ENCODE peak calls at places on chromosome 5, in ten cellular contexts. One of them, this sample, is unnamed. For H3K36me3, the result is how much of the 10 kb centered on the place peaks cover.

GRCh38 chr5:124315746-124316415 is 430.6 kb downstream of the ZNF608 start:
- DNase-seq in bronchial epithelial cell: peak
- DNase-seq in kidney epithelial cell: no peak
- DNase-seq in BJ: no peak
- DNase-seq in kidney: no peak
- DNase-seq in effector memory CD4-positive, alpha-beta T cell: no peak
- DNase-seq in heart right ventricle: no peak
- DNase-seq in ovary: no peak
- DNase-seq in right lobe of liver: no peak
- DNase-seq in IMR-90: peak
- DNase-seq in this sample: no peak

GRCh38 chr5:1536298-1537165 is 12.8 kb upstream of the LPCAT1 start:
- DNase-seq in ovary: peak
- DNase-seq in IMR-90: peak
- DNase-seq in right lobe of liver: peak
- DNase-seq in bronchial epithelial cell: no peak
- DNase-seq in heart right ventricle: no peak
- DNase-seq in kidney epithelial cell: no peak
- DNase-seq in BJ: no peak
- DNase-seq in kidney: no peak
- DNase-seq in effector memory CD4-positive, alpha-beta T cell: peak
- DNase-seq in this sample: peak

GRCh38 chr5:127442085-127442484 is 75.4 kb upstream of the PRRC1 start:
- DNase-seq in BJ: no peak
- DNase-seq in right lobe of liver: no peak
- DNase-seq in kidney: no peak
- DNase-seq in ovary: no peak
- DNase-seq in heart right ventricle: no peak
- DNase-seq in effector memory CD4-positive, alpha-beta T cell: no peak
- DNase-seq in IMR-90: peak
- DNase-seq in kidney epithelial cell: no peak
- DNase-seq in bronchial epithelial cell: peak
- DNase-seq in this sample: no peak

GRCh38 chr5:112142769-112143270 is 276.3 kb downstream of the EPB41L4A start:
- DNase-seq in heart right ventricle: no peak
- DNase-seq in kidney epithelial cell: peak
- DNase-seq in bronchial epithelial cell: peak
- DNase-seq in right lobe of liver: no peak
- DNase-seq in IMR-90: peak
- DNase-seq in effector memory CD4-positive, alpha-beta T cell: no peak
- DNase-seq in kidney: no peak
- DNase-seq in ovary: no peak
- DNase-seq in BJ: no peak
- DNase-seq in this sample: no peak

GRCh38 chr5:128539038-128539429 is 989 bp upstream of the FBN2 start:
- DNase-seq in effector memory CD4-positive, alpha-beta T cell: no peak
- DNase-seq in right lobe of liver: no peak
- DNase-seq in kidney: no peak
- DNase-seq in kidney epithelial cell: no peak
- DNase-seq in IMR-90: no peak
- DNase-seq in bronchial epithelial cell: peak
- DNase-seq in BJ: no peak
- DNase-seq in heart right ventricle: peak
- DNase-seq in ovary: no peak
- DNase-seq in this sample: no peak

GRCh38 chr5:124263680-124264491 is 482.6 kb downstream of the ZNF608 start:
- DNase-seq in IMR-90: no peak
- DNase-seq in heart right ventricle: no peak
- DNase-seq in kidney: no peak
- DNase-seq in right lobe of liver: no peak
- DNase-seq in ovary: no peak
- DNase-seq in effector memory CD4-positive, alpha-beta T cell: no peak
- DNase-seq in kidney epithelial cell: no peak
- DNase-seq in bronchial epithelial cell: peak
- DNase-seq in BJ: no peak
- DNase-seq in this sample: no peak

GRCh38 chr5:186091-187041 is 4.9 kb upstream of the LRRC14B start:
- DNase-seq in BJ: no peak
- DNase-seq in heart right ventricle: no peak
- DNase-seq in IMR-90: no peak
- DNase-seq in bronchial epithelial cell: no peak
- DNase-seq in effector memory CD4-positive, alpha-beta T cell: no peak
- DNase-seq in right lobe of liver: no peak
- DNase-seq in kidney: peak
- DNase-seq in kidney epithelial cell: no peak
- DNase-seq in ovary: peak
- DNase-seq in this sample: no peak

GRCh38 chr5:26229848-26230247 is 808.5 kb downstream of the CDH9 start:
- DNase-seq in heart right ventricle: no peak
- DNase-seq in effector memory CD4-positive, alpha-beta T cell: no peak
- DNase-seq in right lobe of liver: no peak
- DNase-seq in BJ: no peak
- DNase-seq in ovary: no peak
- DNase-seq in kidney epithelial cell: no peak
- DNase-seq in kidney: no peak
- DNase-seq in bronchial epithelial cell: no peak
- DNase-seq in IMR-90: no peak
- DNase-seq in this sample: no peak

GRCh38 chr5:92421937-92422336 is 1038.8 kb upstream of the ARRDC3 start:
- DNase-seq in right lobe of liver: no peak
- DNase-seq in kidney: no peak
- DNase-seq in ovary: no peak
- DNase-seq in BJ: no peak
- DNase-seq in bronchial epithelial cell: no peak
- DNase-seq in IMR-90: no peak
- DNase-seq in effector memory CD4-positive, alpha-beta T cell: no peak
- DNase-seq in heart right ventricle: no peak
- DNase-seq in kidney epithelial cell: no peak
- DNase-seq in this sample: no peak

GRCh38 chr5:45521067-45521466 is 175.1 kb downstream of the HCN1 start:
- DNase-seq in BJ: no peak
- DNase-seq in IMR-90: peak
- DNase-seq in ovary: no peak
- DNase-seq in effector memory CD4-positive, alpha-beta T cell: no peak
- DNase-seq in kidney: no peak
- DNase-seq in heart right ventricle: no peak
- DNase-seq in bronchial epithelial cell: no peak
- DNase-seq in kidney epithelial cell: no peak
- DNase-seq in right lobe of liver: peak
- DNase-seq in this sample: no peak

GRCh38 chr5:163504091-163504931 is 1.1 kb upstream of the MAT2B start:
- DNase-seq in right lobe of liver: peak
- DNase-seq in kidney: no peak
- DNase-seq in ovary: peak
- DNase-seq in IMR-90: peak
- DNase-seq in BJ: no peak
- DNase-seq in effector memory CD4-positive, alpha-beta T cell: no peak
- DNase-seq in kidney epithelial cell: no peak
- DNase-seq in bronchial epithelial cell: peak
- DNase-seq in heart right ventricle: peak
- DNase-seq in this sample: peak

GRCh38 chr5:71832812-71833456 is 113.9 kb downstream of the CARTPT start:
- DNase-seq in right lobe of liver: no peak
- DNase-seq in bronchial epithelial cell: peak
- DNase-seq in kidney: no peak
- DNase-seq in BJ: no peak
- DNase-seq in effector memory CD4-positive, alpha-beta T cell: no peak
- DNase-seq in ovary: no peak
- DNase-seq in IMR-90: no peak
- DNase-seq in heart right ventricle: no peak
- DNase-seq in kidney epithelial cell: no peak
- DNase-seq in this sample: no peak

GRCh38 chr5:156800982-156801381 is 49.1 kb upstream of the PPP1R2B start:
- DNase-seq in BJ: no peak
- DNase-seq in heart right ventricle: no peak
- DNase-seq in IMR-90: no peak
- DNase-seq in bronchial epithelial cell: no peak
- DNase-seq in effector memory CD4-positive, alpha-beta T cell: no peak
- DNase-seq in kidney epithelial cell: no peak
- DNase-seq in kidney: no peak
- DNase-seq in right lobe of liver: no peak
- DNase-seq in ovary: no peak
- DNase-seq in this sample: no peak

GRCh38 chr5:18270635-18271338 is 636.5 kb downstream of the TAF11L14 start:
- DNase-seq in kidney: no peak
- DNase-seq in BJ: no peak
- DNase-seq in right lobe of liver: no peak
- DNase-seq in ovary: no peak
- DNase-seq in effector memory CD4-positive, alpha-beta T cell: no peak
- DNase-seq in heart right ventricle: no peak
- DNase-seq in IMR-90: no peak
- DNase-seq in bronchial epithelial cell: peak
- DNase-seq in kidney epithelial cell: no peak
- DNase-seq in this sample: no peak

GRCh38 chr5:82347213-82347947 is 69.2 kb upstream of the RPS23 start:
- DNase-seq in BJ: peak
- DNase-seq in heart right ventricle: peak
- DNase-seq in bronchial epithelial cell: no peak
- DNase-seq in right lobe of liver: no peak
- DNase-seq in effector memory CD4-positive, alpha-beta T cell: no peak
- DNase-seq in kidney epithelial cell: no peak
- DNase-seq in ovary: peak
- DNase-seq in kidney: peak
- DNase-seq in IMR-90: peak
- DNase-seq in this sample: peak

GRCh38 chr5:169279125-169279524 is 21.8 kb downstream of the SLIT3 start:
- DNase-seq in BJ: no peak
- DNase-seq in heart right ventricle: no peak
- DNase-seq in bronchial epithelial cell: no peak
- DNase-seq in ovary: no peak
- DNase-seq in IMR-90: no peak
- DNase-seq in effector memory CD4-positive, alpha-beta T cell: no peak
- DNase-seq in kidney: no peak
- DNase-seq in right lobe of liver: no peak
- DNase-seq in kidney epithelial cell: no peak
- DNase-seq in this sample: no peak

GRCh38 chr5:113807384-113808053 is 294.0 kb downstream of the YTHDC2 start:
- DNase-seq in BJ: peak
- DNase-seq in kidney: no peak
- DNase-seq in IMR-90: peak
- DNase-seq in kidney epithelial cell: no peak
- DNase-seq in right lobe of liver: no peak
- DNase-seq in ovary: peak
- DNase-seq in effector memory CD4-positive, alpha-beta T cell: no peak
- DNase-seq in bronchial epithelial cell: no peak
- DNase-seq in heart right ventricle: no peak
- DNase-seq in this sample: no peak

GRCh38 chr5:103346162-103346748 is 87.7 kb downstream of the MACIR start:
- DNase-seq in ovary: no peak
- DNase-seq in effector memory CD4-positive, alpha-beta T cell: no peak
- DNase-seq in bronchial epithelial cell: no peak
- DNase-seq in heart right ventricle: no peak
- DNase-seq in IMR-90: no peak
- DNase-seq in BJ: no peak
- DNase-seq in kidney epithelial cell: no peak
- DNase-seq in right lobe of liver: no peak
- DNase-seq in kidney: no peak
- DNase-seq in this sample: no peak

GRCh38 chr5:141628175-141628788 is 8.4 kb downstream of the HDAC3 start:
- DNase-seq in kidney epithelial cell: no peak
- DNase-seq in heart right ventricle: no peak
- DNase-seq in IMR-90: peak
- DNase-seq in effector memory CD4-positive, alpha-beta T cell: no peak
- DNase-seq in bronchial epithelial cell: no peak
- DNase-seq in right lobe of liver: no peak
- DNase-seq in ovary: no peak
- DNase-seq in BJ: no peak
- DNase-seq in kidney: no peak
- DNase-seq in this sample: no peak
- H3K36me3 ChIP-seq in kidney epithelial cell: under half
- H3K36me3 ChIP-seq in heart right ventricle: under half
- H3K36me3 ChIP-seq in IMR-90: half or more
- H3K36me3 ChIP-seq in effector memory CD4-positive, alpha-beta T cell: half or more
- H3K36me3 ChIP-seq in bronchial epithelial cell: under half
- H3K36me3 ChIP-seq in right lobe of liver: under half
- H3K36me3 ChIP-seq in ovary: under half
- H3K36me3 ChIP-seq in BJ: under half
- H3K36me3 ChIP-seq in kidney: under half
- H3K36me3 ChIP-seq in this sample: half or more

GRCh38 chr5:83570916-83571315 is 99.4 kb downstream of the VCAN start:
- DNase-seq in heart right ventricle: no peak
- DNase-seq in BJ: no peak
- DNase-seq in bronchial epithelial cell: no peak
- DNase-seq in ovary: no peak
- DNase-seq in kidney epithelial cell: no peak
- DNase-seq in effector memory CD4-positive, alpha-beta T cell: no peak
- DNase-seq in kidney: no peak
- DNase-seq in IMR-90: peak
- DNase-seq in right lobe of liver: no peak
- DNase-seq in this sample: no peak
- H3K36me3 ChIP-seq in heart right ventricle: under half
- H3K36me3 ChIP-seq in BJ: under half
- H3K36me3 ChIP-seq in bronchial epithelial cell: under half
- H3K36me3 ChIP-seq in ovary: under half
- H3K36me3 ChIP-seq in kidney epithelial cell: under half
- H3K36me3 ChIP-seq in effector memory CD4-positive, alpha-beta T cell: under half
- H3K36me3 ChIP-seq in kidney: under half
- H3K36me3 ChIP-seq in IMR-90: under half
- H3K36me3 ChIP-seq in right lobe of liver: under half
- H3K36me3 ChIP-seq in this sample: under half

GRCh38 chr5:151799407-151799806 is 27.7 kb downstream of the G3BP1 start:
- DNase-seq in ovary: no peak
- DNase-seq in IMR-90: peak
- DNase-seq in kidney: no peak
- DNase-seq in right lobe of liver: no peak
- DNase-seq in kidney epithelial cell: no peak
- DNase-seq in BJ: no peak
- DNase-seq in effector memory CD4-positive, alpha-beta T cell: no peak
- DNase-seq in bronchial epithelial cell: peak
- DNase-seq in heart right ventricle: no peak
- DNase-seq in this sample: no peak
- H3K36me3 ChIP-seq in ovary: under half
- H3K36me3 ChIP-seq in IMR-90: under half
- H3K36me3 ChIP-seq in kidney: half or more
- H3K36me3 ChIP-seq in right lobe of liver: under half
- H3K36me3 ChIP-seq in kidney epithelial cell: under half
- H3K36me3 ChIP-seq in BJ: under half
- H3K36me3 ChIP-seq in effector memory CD4-positive, alpha-beta T cell: half or more
- H3K36me3 ChIP-seq in bronchial epithelial cell: under half
- H3K36me3 ChIP-seq in heart right ventricle: half or more
- H3K36me3 ChIP-seq in this sample: half or more

DNA sequence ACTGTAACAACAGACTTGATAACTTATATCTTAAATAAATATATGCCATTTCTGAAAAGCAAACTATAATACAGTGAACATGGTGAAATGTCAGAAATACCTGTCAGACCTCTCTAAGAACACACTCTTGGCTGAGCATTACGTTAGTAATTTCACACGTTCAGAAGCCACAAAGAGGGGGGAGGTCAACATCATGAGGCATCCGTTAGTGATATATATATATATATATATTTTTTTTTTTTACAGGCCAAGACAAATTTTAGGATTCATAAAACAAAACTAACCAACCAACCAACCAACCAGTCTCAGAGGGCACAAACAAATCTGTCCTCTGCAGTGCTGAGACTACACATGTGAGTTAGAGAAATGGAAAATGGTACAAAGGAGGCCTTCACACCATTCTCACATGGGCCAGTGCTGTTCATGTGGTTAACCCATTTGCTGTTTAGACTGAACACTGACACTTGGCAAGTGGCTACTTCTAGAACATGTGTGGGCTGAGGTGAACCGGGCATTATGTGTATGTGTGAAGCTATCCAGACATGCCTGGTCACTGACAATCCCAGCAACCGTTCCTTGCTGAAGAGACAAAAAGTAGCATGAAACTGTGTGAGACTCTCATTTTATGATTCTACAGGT is 54.5 kb downstream of the ELL2 start:
- DNase-seq in BJ: no peak
- DNase-seq in effector memory CD4-positive, alpha-beta T cell: no peak
- DNase-seq in ovary: no peak
- DNase-seq in bronchial epithelial cell: no peak
- DNase-seq in kidney: no peak
- DNase-seq in heart right ventricle: no peak
- DNase-seq in right lobe of liver: no peak
- DNase-seq in IMR-90: no peak
- DNase-seq in kidney epithelial cell: no peak
- DNase-seq in this sample: no peak
- H3K36me3 ChIP-seq in BJ: under half
- H3K36me3 ChIP-seq in effector memory CD4-positive, alpha-beta T cell: under half
- H3K36me3 ChIP-seq in ovary: under half
- H3K36me3 ChIP-seq in bronchial epithelial cell: under half
- H3K36me3 ChIP-seq in kidney: under half
- H3K36me3 ChIP-seq in heart right ventricle: under half
- H3K36me3 ChIP-seq in right lobe of liver: under half
- H3K36me3 ChIP-seq in IMR-90: half or more
- H3K36me3 ChIP-seq in kidney epithelial cell: under half
- H3K36me3 ChIP-seq in this sample: under half

This sample was measured in right atrium auricular region.